ENCODE peak calls at places on chromosomes 4 and X, in six cellular contexts. One of them, this sample, is unnamed. For H3K9me3, the result is how much of the 10 kb centered on the place peaks cover.

GRCh38 chr4:76545161-76545884 is 110.3 kb downstream of the SHROOM3 start:
- DNase-seq in CD4-positive, alpha-beta memory T cell: no peak
- DNase-seq in GM23248: no peak
- DNase-seq in upper lobe of right lung: no peak
- DNase-seq in effector memory CD4-positive, alpha-beta T cell: no peak
- DNase-seq in gastrocnemius medialis: no peak
- DNase-seq in this sample: no peak

GRCh38 chr4:94653095-94653649 is 104.6 kb upstream of the BMPR1B start:
- DNase-seq in CD4-positive, alpha-beta memory T cell: no peak
- DNase-seq in GM23248: no peak
- DNase-seq in upper lobe of right lung: no peak
- DNase-seq in effector memory CD4-positive, alpha-beta T cell: no peak
- DNase-seq in gastrocnemius medialis: no peak
- DNase-seq in this sample: no peak

GRCh38 chr4:157121396-157121795 is 45.4 kb downstream of the GLRB start:
- DNase-seq in CD4-positive, alpha-beta memory T cell: no peak
- DNase-seq in GM23248: no peak
- DNase-seq in upper lobe of right lung: no peak
- DNase-seq in effector memory CD4-positive, alpha-beta T cell: no peak
- DNase-seq in gastrocnemius medialis: no peak
- DNase-seq in this sample: no peak

GRCh38 chr4:47876310-47876709 is 38.1 kb downstream of the NFXL1 start:
- DNase-seq in CD4-positive, alpha-beta memory T cell: no peak
- DNase-seq in GM23248: peak
- DNase-seq in upper lobe of right lung: no peak
- DNase-seq in effector memory CD4-positive, alpha-beta T cell: no peak
- DNase-seq in gastrocnemius medialis: no peak
- DNase-seq in this sample: no peak

GRCh38 chr4:81452452-81453011 is 19.2 kb downstream of the RASGEF1B start:
- DNase-seq in CD4-positive, alpha-beta memory T cell: no peak
- DNase-seq in GM23248: peak
- DNase-seq in upper lobe of right lung: no peak
- DNase-seq in effector memory CD4-positive, alpha-beta T cell: no peak
- DNase-seq in gastrocnemius medialis: no peak
- DNase-seq in this sample: no peak

GRCh38 chrX:13770013-13770412 is 35.5 kb downstream of the OFD1 start:
- DNase-seq in CD4-positive, alpha-beta memory T cell: no peak
- DNase-seq in GM23248: no peak
- DNase-seq in upper lobe of right lung: no peak
- DNase-seq in effector memory CD4-positive, alpha-beta T cell: no peak
- DNase-seq in gastrocnemius medialis: no peak
- DNase-seq in this sample: no peak

GRCh38 chrX:123274796-123275195 is 90.7 kb downstream of the GRIA3 start:
- DNase-seq in CD4-positive, alpha-beta memory T cell: no peak
- DNase-seq in GM23248: peak
- DNase-seq in upper lobe of right lung: no peak
- DNase-seq in effector memory CD4-positive, alpha-beta T cell: no peak
- DNase-seq in gastrocnemius medialis: no peak
- DNase-seq in this sample: no peak

GRCh38 chrX:103183912-103184311 is 31.0 kb upstream of the BEX4 start:
- DNase-seq in CD4-positive, alpha-beta memory T cell: no peak
- DNase-seq in GM23248: no peak
- DNase-seq in upper lobe of right lung: no peak
- DNase-seq in effector memory CD4-positive, alpha-beta T cell: no peak
- DNase-seq in gastrocnemius medialis: no peak
- DNase-seq in this sample: no peak

GRCh38 chr4:34516524-34516923 is 1727.8 kb downstream of the ARAP2 start:
- DNase-seq in CD4-positive, alpha-beta memory T cell: no peak
- DNase-seq in GM23248: no peak
- DNase-seq in upper lobe of right lung: no peak
- DNase-seq in effector memory CD4-positive, alpha-beta T cell: no peak
- DNase-seq in gastrocnemius medialis: no peak
- DNase-seq in this sample: no peak

GRCh38 chrX:341541-342101 is 23.0 kb upstream of the GTPBP6 start:
- DNase-seq in CD4-positive, alpha-beta memory T cell: no peak
- DNase-seq in GM23248: no peak
- DNase-seq in upper lobe of right lung: peak
- DNase-seq in effector memory CD4-positive, alpha-beta T cell: no peak
- DNase-seq in gastrocnemius medialis: no peak
- DNase-seq in this sample: no peak

GRCh38 chr4:37892641-37893040 is 1.8 kb downstream of the TBC1D1 start:
- DNase-seq in CD4-positive, alpha-beta memory T cell: peak
- DNase-seq in GM23248: no peak
- DNase-seq in upper lobe of right lung: no peak
- DNase-seq in effector memory CD4-positive, alpha-beta T cell: peak
- DNase-seq in gastrocnemius medialis: no peak
- DNase-seq in this sample: peak

DNA sequence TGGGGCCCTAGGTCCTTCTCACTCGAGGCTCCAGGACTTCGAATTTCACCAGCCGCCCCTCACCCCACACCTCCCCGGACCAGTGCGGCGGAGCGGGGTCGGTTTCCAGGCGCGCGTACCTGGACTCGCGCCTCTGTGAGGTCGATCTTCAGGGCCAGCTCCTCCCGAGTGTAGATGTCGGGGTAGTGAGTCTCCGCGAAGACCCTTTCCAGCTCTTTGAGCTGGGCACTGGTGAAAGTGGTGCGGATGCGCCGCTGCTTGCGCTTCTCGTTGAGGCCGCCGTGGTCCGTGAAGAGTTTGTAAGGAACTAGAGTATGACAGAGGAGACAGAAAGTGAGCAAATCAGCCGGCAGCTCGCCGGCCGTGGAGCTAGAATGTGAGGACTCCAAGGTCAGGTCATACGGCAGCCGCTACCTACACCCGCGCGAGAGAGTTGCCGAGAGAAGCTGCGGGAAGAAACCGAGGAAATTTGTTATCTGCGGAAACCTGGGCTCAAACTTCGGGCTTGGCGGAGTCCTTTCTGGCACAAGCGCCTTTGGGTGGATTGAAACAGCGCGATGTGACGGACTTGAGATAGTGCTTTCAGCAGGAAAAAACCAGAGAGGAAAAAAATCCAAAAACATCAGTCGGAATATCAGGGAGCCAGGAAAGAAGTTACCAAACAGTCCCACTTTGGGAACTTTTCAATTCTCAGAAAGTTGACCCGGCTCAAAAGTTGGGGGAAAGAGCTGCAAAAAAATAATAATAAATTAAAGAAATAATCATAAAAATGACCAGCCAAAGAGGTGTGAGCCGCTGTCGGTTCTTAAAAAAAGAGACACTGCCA is 1.1 kb downstream of the PHOX2B start:
- DNase-seq in CD4-positive, alpha-beta memory T cell: no peak
- DNase-seq in GM23248: no peak
- DNase-seq in upper lobe of right lung: no peak
- DNase-seq in effector memory CD4-positive, alpha-beta T cell: no peak
- DNase-seq in gastrocnemius medialis: no peak
- DNase-seq in this sample: no peak
- H3K9me3 ChIP-seq in CD4-positive, alpha-beta memory T cell: under half
- H3K9me3 ChIP-seq in GM23248: under half
- H3K9me3 ChIP-seq in upper lobe of right lung: under half
- H3K9me3 ChIP-seq in effector memory CD4-positive, alpha-beta T cell: under half
- H3K9me3 ChIP-seq in gastrocnemius medialis: under half
- H3K9me3 ChIP-seq in this sample: under half

GRCh38 chr4:147957446-147957845 is 225.6 kb downstream of the ARHGAP10 start:
- DNase-seq in CD4-positive, alpha-beta memory T cell: no peak
- DNase-seq in GM23248: no peak
- DNase-seq in upper lobe of right lung: no peak
- DNase-seq in effector memory CD4-positive, alpha-beta T cell: no peak
- DNase-seq in gastrocnemius medialis: no peak
- DNase-seq in this sample: no peak

GRCh38 chr4:147960971-147961370 is 229.1 kb downstream of the ARHGAP10 start:
- DNase-seq in CD4-positive, alpha-beta memory T cell: no peak
- DNase-seq in GM23248: no peak
- DNase-seq in upper lobe of right lung: no peak
- DNase-seq in effector memory CD4-positive, alpha-beta T cell: no peak
- DNase-seq in gastrocnemius medialis: no peak
- DNase-seq in this sample: no peak

GRCh38 chr4:147958057-147958456 is 226.2 kb downstream of the ARHGAP10 start:
- DNase-seq in CD4-positive, alpha-beta memory T cell: no peak
- DNase-seq in GM23248: no peak
- DNase-seq in upper lobe of right lung: no peak
- DNase-seq in effector memory CD4-positive, alpha-beta T cell: no peak
- DNase-seq in gastrocnemius medialis: no peak
- DNase-seq in this sample: no peak

GRCh38 chr4:147955827-147956565 is 224.1 kb downstream of the ARHGAP10 start:
- DNase-seq in CD4-positive, alpha-beta memory T cell: no peak
- DNase-seq in GM23248: peak
- DNase-seq in upper lobe of right lung: no peak
- DNase-seq in effector memory CD4-positive, alpha-beta T cell: no peak
- DNase-seq in gastrocnemius medialis: no peak
- DNase-seq in this sample: no peak

DNA sequence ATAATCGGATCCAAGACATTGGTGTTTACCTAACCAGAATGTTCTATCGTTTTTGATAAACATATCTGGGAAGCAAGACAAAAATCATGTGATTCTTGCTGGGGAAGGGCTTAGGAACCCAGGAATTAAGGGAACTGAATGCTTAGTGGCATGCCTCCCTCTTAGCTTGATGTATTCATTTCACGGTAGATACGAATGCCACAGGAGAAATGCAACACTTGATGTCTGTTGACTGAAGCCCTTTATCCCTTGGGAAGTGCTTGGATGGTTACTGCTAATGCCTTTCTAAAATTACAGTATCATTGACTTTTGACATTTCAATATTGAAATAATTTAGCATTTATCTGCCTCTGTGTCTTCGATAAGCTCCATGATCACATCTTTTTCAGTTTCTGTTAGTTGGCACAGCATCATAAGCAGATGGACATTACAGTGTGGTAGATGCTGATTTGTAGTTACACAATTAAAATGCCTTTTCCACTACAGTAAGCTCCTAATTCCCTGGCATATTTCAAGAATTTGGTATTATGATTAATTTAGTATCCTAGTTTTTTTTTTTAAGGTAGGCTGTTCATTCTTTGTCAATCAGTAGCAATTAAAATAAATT is 226.7 kb downstream of the ARHGAP10 start:
- DNase-seq in CD4-positive, alpha-beta memory T cell: no peak
- DNase-seq in GM23248: no peak
- DNase-seq in upper lobe of right lung: no peak
- DNase-seq in effector memory CD4-positive, alpha-beta T cell: no peak
- DNase-seq in gastrocnemius medialis: no peak
- DNase-seq in this sample: no peak
- H3K9me3 ChIP-seq in CD4-positive, alpha-beta memory T cell: under half
- H3K9me3 ChIP-seq in GM23248: under half
- H3K9me3 ChIP-seq in upper lobe of right lung: under half
- H3K9me3 ChIP-seq in effector memory CD4-positive, alpha-beta T cell: under half
- H3K9me3 ChIP-seq in gastrocnemius medialis: under half
- H3K9me3 ChIP-seq in this sample: under half

DNA sequence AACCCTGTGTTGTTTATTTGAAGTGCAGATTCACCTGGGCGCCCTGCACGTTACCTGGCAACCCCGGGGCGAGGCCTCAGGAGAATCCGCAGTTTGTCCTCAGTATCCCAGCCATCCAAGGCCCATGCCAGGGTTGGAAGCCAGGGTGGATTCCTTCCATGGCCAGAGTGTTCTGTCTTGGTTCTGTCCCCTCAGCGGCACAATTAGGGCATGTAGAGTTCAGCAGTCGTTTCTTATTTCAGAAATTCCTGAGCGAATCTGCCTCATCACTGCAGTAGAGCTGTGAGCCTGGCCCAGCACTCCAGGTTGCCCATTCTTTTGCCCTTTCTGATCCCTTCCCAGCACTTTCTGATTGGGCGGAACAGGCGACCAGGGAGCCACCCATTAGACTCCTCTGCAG is 29.9 kb upstream of the CLCN4 start:
- DNase-seq in CD4-positive, alpha-beta memory T cell: no peak
- DNase-seq in GM23248: no peak
- DNase-seq in upper lobe of right lung: no peak
- DNase-seq in effector memory CD4-positive, alpha-beta T cell: no peak
- DNase-seq in gastrocnemius medialis: peak
- DNase-seq in this sample: no peak
- H3K9me3 ChIP-seq in CD4-positive, alpha-beta memory T cell: under half
- H3K9me3 ChIP-seq in GM23248: under half
- H3K9me3 ChIP-seq in upper lobe of right lung: under half
- H3K9me3 ChIP-seq in effector memory CD4-positive, alpha-beta T cell: under half
- H3K9me3 ChIP-seq in gastrocnemius medialis: under half
- H3K9me3 ChIP-seq in this sample: under half

GRCh38 chrX:64853424-64853823 is 122.8 kb downstream of the ZC4H2 start:
- DNase-seq in CD4-positive, alpha-beta memory T cell: no peak
- DNase-seq in GM23248: no peak
- DNase-seq in upper lobe of right lung: no peak
- DNase-seq in effector memory CD4-positive, alpha-beta T cell: no peak
- DNase-seq in gastrocnemius medialis: no peak
- DNase-seq in this sample: no peak

DNA sequence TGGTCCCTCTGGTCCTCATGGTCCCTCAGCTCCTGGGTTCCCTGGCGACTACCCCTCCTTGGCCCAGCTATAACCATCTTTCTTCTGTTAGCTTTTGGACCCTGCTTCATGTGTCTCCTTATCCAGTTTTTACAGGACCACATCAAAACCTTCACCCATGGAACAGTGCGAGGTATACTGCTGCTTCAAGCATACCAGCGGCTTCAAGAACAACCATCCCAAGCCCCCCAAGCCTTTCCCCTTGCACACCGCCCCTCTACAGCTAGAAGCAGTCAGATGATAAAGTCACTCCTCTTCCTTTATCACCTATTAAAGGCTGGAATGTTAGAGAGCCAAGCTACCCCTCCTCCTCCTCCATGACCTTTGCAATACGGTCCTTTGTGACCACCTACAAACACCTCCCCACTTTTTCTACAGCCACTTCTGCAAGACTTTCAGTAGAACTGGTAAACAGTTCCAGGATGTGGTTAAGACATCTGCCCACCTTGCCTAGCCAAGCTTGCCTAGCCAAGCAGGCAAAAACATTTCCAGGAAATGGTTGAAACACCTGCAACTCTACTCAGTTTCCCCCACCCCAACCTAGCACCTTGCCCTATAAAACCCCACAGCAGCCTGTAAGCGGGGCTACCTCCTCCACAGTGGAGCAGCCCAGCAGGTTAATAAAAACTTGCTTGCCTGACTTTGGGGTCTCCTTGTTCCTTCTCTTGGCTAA is 125.7 kb downstream of the ZC4H2 start:
- DNase-seq in CD4-positive, alpha-beta memory T cell: no peak
- DNase-seq in GM23248: no peak
- DNase-seq in upper lobe of right lung: no peak
- DNase-seq in effector memory CD4-positive, alpha-beta T cell: no peak
- DNase-seq in gastrocnemius medialis: no peak
- DNase-seq in this sample: no peak
- H3K9me3 ChIP-seq in CD4-positive, alpha-beta memory T cell: under half
- H3K9me3 ChIP-seq in GM23248: under half
- H3K9me3 ChIP-seq in upper lobe of right lung: under half
- H3K9me3 ChIP-seq in effector memory CD4-positive, alpha-beta T cell: under half
- H3K9me3 ChIP-seq in gastrocnemius medialis: under half
- H3K9me3 ChIP-seq in this sample: under half

GRCh38 chrX:44931441-44931973 is 58.5 kb downstream of the KDM6A start:
- DNase-seq in CD4-positive, alpha-beta memory T cell: no peak
- DNase-seq in GM23248: no peak
- DNase-seq in upper lobe of right lung: no peak
- DNase-seq in effector memory CD4-positive, alpha-beta T cell: no peak
- DNase-seq in gastrocnemius medialis: no peak
- DNase-seq in this sample: no peak
- H3K9me3 ChIP-seq in CD4-positive, alpha-beta memory T cell: under half
- H3K9me3 ChIP-seq in GM23248: under half
- H3K9me3 ChIP-seq in upper lobe of right lung: under half
- H3K9me3 ChIP-seq in effector memory CD4-positive, alpha-beta T cell: under half
- H3K9me3 ChIP-seq in gastrocnemius medialis: under half
- H3K9me3 ChIP-seq in this sample: under half

GRCh38 chr4:473575-474457 is 25.1 kb downstream of the ZNF721 start:
- DNase-seq in CD4-positive, alpha-beta memory T cell: peak
- DNase-seq in GM23248: peak
- DNase-seq in upper lobe of right lung: peak
- DNase-seq in effector memory CD4-positive, alpha-beta T cell: peak
- DNase-seq in gastrocnemius medialis: peak
- DNase-seq in this sample: peak
- H3K9me3 ChIP-seq in CD4-positive, alpha-beta memory T cell: under half
- H3K9me3 ChIP-seq in GM23248: under half
- H3K9me3 ChIP-seq in upper lobe of right lung: under half
- H3K9me3 ChIP-seq in effector memory CD4-positive, alpha-beta T cell: under half
- H3K9me3 ChIP-seq in gastrocnemius medialis: under half
- H3K9me3 ChIP-seq in this sample: under half